ENCODE peak calls at places on chromosomes 12 and 14, in eight cellular contexts. N, E, Z, F, X, T, U and R are unnamed samples.

GRCh38 chr12:132236129-132236929 is 92.1 kb downstream of the NOC4L start:
- DNase-seq in N (no peak), E (no peak), Z (no peak), F (peak; percentile 55), X (no peak), T (no peak), U (no peak), R (no peak)

GRCh38 chr12:71591601-71592000 is 72.0 kb downstream of the ZFC3H1 start:
- DNase-seq in N (no peak), E (no peak), Z (no peak), F (no peak), X (no peak), T (no peak), U (no peak), R (no peak)

GRCh38 chr12:117189725-117190209 is 503 bp downstream of the FBXO21 start:
- DNase-seq in N (no peak), E (peak; percentile 44), Z (peak; percentile 82), F (peak; percentile 69), X (peak; percentile 32), T (no peak), U (no peak), R (no peak)

GRCh38 chr12:60209933-60210332 is 614.1 kb downstream of the SLC16A7 start:
- DNase-seq in N (no peak), E (no peak), Z (no peak), F (no peak), X (no peak), T (no peak), U (no peak), R (no peak)

GRCh38 chr12:105983622-105984325 is 155.0 kb downstream of the NUAK1 start:
- DNase-seq in N (peak; percentile 86), E (no peak), Z (no peak), F (no peak), X (peak; percentile 94), T (no peak), U (no peak), R (no peak)

GRCh38 chr12:28294300-28294699 is 104.0 kb downstream of the CCDC91 start:
- DNase-seq in N (no peak), E (no peak), Z (no peak), F (no peak), X (no peak), T (peak; percentile 8), U (no peak), R (no peak)

GRCh38 chr12:108313609-108314331 is 25.3 kb downstream of the CMKLR1 start:
- DNase-seq in N (no peak), E (no peak), Z (no peak), F (no peak), X (no peak), T (no peak), U (no peak), R (no peak)

GRCh38 chr14:53767566-53767965 is 189.1 kb downstream of the BMP4 start:
- DNase-seq in N (no peak), E (no peak), Z (no peak), F (no peak), X (no peak), T (no peak), U (no peak), R (no peak)

GRCh38 chr12:54863948-54864584 is 9.8 kb downstream of the MUCL1 start:
- DNase-seq in N (no peak), E (no peak), Z (no peak), F (no peak), X (no peak), T (no peak), U (no peak), R (no peak)

GRCh38 chr12:128872303-128872702 is 19.0 kb downstream of the GLT1D1 start:
- DNase-seq in N (no peak), E (no peak), Z (no peak), F (no peak), X (no peak), T (no peak), U (no peak), R (no peak)

GRCh38 chr12:1926274-1926673 is 7.8 kb upstream of the CACNA2D4 start:
- DNase-seq in N (no peak), E (no peak), Z (no peak), F (peak; percentile 66), X (no peak), T (no peak), U (no peak), R (no peak)

GRCh38 chr12:45130881-45131281 is 80.0 kb upstream of the DBX2 start:
- DNase-seq in N (peak; percentile 34), E (peak; percentile 39), Z (peak; percentile 74), F (no peak), X (peak; percentile 62), T (peak; percentile 16), U (peak; percentile 61), R (peak; percentile 27)

DNA sequence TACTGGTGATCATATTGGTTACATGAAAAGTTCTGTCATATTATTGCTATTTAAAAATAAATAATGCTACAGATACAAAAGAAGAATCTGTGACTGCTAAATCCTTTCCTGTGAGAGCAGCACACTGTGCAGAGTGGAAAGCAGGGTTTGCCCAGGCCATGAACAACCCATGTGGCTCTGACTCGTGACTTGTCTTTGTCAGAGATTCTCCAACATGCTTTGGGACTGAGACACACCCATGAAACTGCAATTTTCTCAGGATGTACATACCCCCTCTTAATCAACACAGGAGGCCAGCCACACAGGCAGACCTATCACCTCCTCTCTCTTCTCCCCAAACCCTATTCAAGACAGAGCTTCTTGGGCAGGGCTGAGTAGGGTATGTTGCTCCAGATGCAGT is 96.8 kb upstream of the NTF3 start:
- DNase-seq in N (no peak), E (no peak), Z (no peak), F (no peak), X (peak; percentile 21), T (no peak), U (no peak), R (no peak)
- H3K4me3 ChIP-seq in N (no peak overlapping the region), E (no peak overlapping the region), Z (no peak overlapping the region), F (no peak overlapping the region), X (no peak overlapping the region), T (no peak overlapping the region), U (no peak overlapping the region), R (no peak overlapping the region)

GRCh38 chr12:97957109-97957508 is 494.5 kb downstream of the RMST start:
- DNase-seq in N (no peak), E (no peak), Z (no peak), F (no peak), X (no peak), T (no peak), U (no peak), R (no peak)

GRCh38 chr12:97960741-97961608 is 498.4 kb downstream of the RMST start:
- DNase-seq in N (no peak), E (no peak), Z (no peak), F (no peak), X (peak; percentile 7), T (peak; percentile 3), U (peak; percentile 71), R (no peak)

DNA sequence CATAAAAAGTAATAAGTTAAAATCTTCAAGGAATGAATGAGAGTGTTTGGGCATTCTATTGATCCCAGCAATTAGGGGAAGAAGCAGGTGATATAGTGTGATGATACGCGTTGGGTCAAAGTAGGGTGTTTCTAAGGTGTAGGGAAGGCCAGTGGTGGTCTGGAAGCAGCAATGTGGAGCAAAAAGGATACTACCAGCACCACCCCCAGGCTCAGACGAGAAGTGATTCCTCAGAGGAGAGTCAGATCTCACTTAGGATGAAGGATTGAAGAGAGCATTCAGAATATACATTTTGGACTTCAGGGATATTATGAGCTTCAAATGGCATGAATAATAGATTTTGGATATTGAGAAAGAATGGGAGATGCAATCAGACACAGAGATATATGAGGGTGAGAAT is 497.6 kb downstream of the RMST start:
- DNase-seq in N (no peak), E (no peak), Z (no peak), F (no peak), X (no peak), T (no peak), U (no peak), R (no peak)
- H3K4me3 ChIP-seq in N (no peak overlapping the region), E (no peak overlapping the region), Z (no peak overlapping the region), F (no peak overlapping the region), X (no peak overlapping the region), T (no peak overlapping the region), U (no peak overlapping the region), R (no peak overlapping the region)

DNA sequence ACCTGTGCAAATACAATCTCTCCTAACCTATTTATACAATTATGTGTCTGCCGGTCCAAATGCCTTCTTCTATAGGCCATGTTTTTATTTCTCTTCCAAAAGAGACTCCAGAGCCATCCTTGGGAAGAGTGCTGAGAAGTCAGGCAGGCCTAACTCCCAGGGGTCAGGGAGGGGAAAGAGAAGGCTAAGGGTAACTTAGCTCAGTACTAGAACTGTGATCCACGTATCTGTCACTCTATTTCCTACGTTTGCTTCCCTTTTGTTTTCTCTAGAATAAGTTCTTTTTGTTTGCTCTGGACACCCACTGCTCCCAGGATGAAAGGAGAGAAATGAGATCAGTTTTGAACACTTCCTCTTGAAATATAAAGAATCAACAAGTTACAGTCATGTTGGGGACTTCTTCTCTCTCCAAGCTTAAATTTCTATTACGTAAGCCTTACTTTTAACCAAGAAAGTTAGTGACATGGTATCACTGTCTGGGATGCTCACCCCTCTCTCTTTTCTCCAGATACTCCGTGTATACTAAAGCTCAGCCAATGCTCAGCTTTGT is 79.2 kb downstream of the DAD1 start:
- DNase-seq in N (no peak), E (no peak), Z (no peak), F (no peak), X (no peak), T (no peak), U (no peak), R (no peak)
- H3K4me3 ChIP-seq in N (no peak overlapping the region), E (no peak overlapping the region), Z (no peak overlapping the region), F (no peak overlapping the region), X (no peak overlapping the region), T (peak overlapping the region; percentile 68), U (no peak overlapping the region), R (no peak overlapping the region)

GRCh38 chr14:73049428-73049827 is 8.9 kb upstream of the RBM25 start:
- DNase-seq in N (no peak), E (no peak), Z (no peak), F (no peak), X (no peak), T (no peak), U (no peak), R (no peak)
- H3K4me3 ChIP-seq in N (no peak overlapping the region), E (no peak overlapping the region), Z (no peak overlapping the region), F (no peak overlapping the region), X (no peak overlapping the region), T (no peak overlapping the region), U (no peak overlapping the region), R (no peak overlapping the region)

DNA sequence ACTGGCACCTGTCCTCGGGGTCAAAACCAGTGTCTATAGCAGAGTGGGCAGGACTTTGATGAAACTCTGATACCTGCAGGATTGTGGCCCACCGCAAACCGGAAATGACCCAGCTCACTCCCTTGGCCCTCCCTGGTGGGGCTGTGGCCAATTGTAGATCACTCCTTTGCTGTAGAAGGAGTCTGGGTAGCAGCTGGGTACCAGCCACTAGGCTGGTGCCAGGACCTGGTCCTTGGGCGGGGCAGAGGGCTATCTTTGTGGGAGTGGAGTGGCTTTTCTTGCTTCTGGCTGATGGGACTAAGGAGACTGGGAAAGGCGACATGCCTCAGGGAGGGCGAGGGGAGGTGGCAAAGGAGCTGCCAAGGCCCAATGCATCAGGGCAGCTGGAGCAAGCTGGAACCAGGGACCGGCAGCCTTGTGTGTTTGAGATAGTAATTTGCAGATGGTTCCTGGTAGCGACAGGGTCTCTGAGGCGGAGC is 435 bp upstream of the TMEM63C start:
- DNase-seq in N (no peak), E (no peak), Z (no peak), F (no peak), X (no peak), T (no peak), U (no peak), R (no peak)
- H3K4me3 ChIP-seq in N (no peak overlapping the region), E (no peak overlapping the region), Z (no peak overlapping the region), F (no peak overlapping the region), X (no peak overlapping the region), T (peak overlapping the region; percentile 53), U (peak overlapping the region; percentile 55), R (peak overlapping the region; percentile 69)